ENCODE peak calls at places on chromosomes 6 and 20, in four cellular contexts. A is IMR-90, O is K562, W is A549. N is an unnamed sample.

GRCh38 chr6:149233056-149233715 is 84.3 kb upstream of the TAB2 start:
- DNase-seq in W (peak; percentile 83), A (peak; percentile 93), O (peak; percentile 23), N (peak; percentile 63)

GRCh38 chr20:23125159-23125558 is 39.0 kb upstream of the CD93 start:
- DNase-seq in A (no peak), W (no peak), O (no peak), N (no peak)

GRCh38 chr6:55993418-55993817 is 118.0 kb upstream of the BMP5 start:
- DNase-seq in A (no peak), W (no peak), O (no peak), N (no peak)

GRCh38 chr6:25582101-25582500 is 69.9 kb upstream of the SCGN start:
- DNase-seq in W (no peak), A (no peak), O (no peak), N (no peak)

GRCh38 chr6:135567375-135568083 is 70.0 kb upstream of the AHI1 start:
- DNase-seq in A (no peak), W (no peak), O (no peak), N (no peak)

GRCh38 chr6:151044465-151045441 is 179.3 kb downstream of the MTHFD1L start:
- DNase-seq in O (no peak), W (peak; percentile 49), A (peak; percentile 93), N (peak; percentile 93)

GRCh38 chr6:146289816-146290588 is 253.6 kb upstream of the RAB32 start:
- DNase-seq in O (no peak), W (no peak), A (peak; percentile 52), N (no peak)

GRCh38 chr20:4985658-4986057 is 15.7 kb downstream of the SLC23A2 start:
- DNase-seq in A (peak; percentile 33), O (no peak), W (no peak), N (no peak)

GRCh38 chr6:73566954-73567591 is 46.2 kb upstream of the EEF1A1 start:
- DNase-seq in A (peak; percentile 35), W (peak; percentile 74), O (peak; percentile 39), N (peak; percentile 96)

GRCh38 chr6:36542041-36542440 is 5.2 kb downstream of the STK38 start:
- DNase-seq in W (no peak), O (no peak), A (peak; percentile 29), N (no peak)

GRCh38 chr20:50695144-50695872 is 4.0 kb upstream of the RIPOR3 start:
- DNase-seq in O (no peak), W (no peak), A (no peak), N (no peak)

GRCh38 chr6:154500769-154501171 is 9.7 kb downstream of the CNKSR3 start:
- DNase-seq in A (no peak), W (no peak), O (peak; percentile 62), N (peak; percentile 66)

GRCh38 chr20:21241400-21241799 is 61.7 kb upstream of the XRN2 start:
- DNase-seq in W (no peak), O (no peak), A (no peak), N (no peak)

GRCh38 chr6:118864330-118865166 is 29.4 kb upstream of the ASF1A start:
- DNase-seq in O (no peak), W (no peak), A (no peak), N (no peak)

GRCh38 chr6:113052513-113052912 is 705.4 kb downstream of the RFPL4B start:
- DNase-seq in W (no peak), O (no peak), A (no peak), N (no peak)

GRCh38 chr20:50019466-50020256 is 36.9 kb downstream of the SNAI1 start:
- DNase-seq in O (no peak), A (no peak), W (no peak), N (no peak)

DNA sequence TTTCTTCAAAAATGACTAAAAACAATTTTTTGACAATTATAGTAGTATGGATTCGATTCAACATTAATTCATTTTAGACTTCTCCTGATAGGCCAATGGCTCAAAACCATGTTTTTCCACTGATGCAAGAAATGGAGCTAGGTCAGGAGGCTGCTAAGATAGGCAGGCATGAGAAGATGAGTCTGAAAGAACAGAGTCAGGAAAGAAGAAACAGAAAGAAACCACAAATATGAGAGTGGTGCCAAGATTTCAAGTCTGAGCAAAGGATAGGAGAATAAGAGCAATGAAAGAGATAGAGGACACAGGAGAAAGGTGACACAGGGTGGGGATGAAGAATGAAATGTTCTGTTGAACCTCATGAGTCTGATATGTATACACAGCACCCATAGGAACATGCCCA is 112.2 kb downstream of the TASP1 start:
- DNase-seq in W (no peak), O (no peak), A (peak; percentile 29), N (no peak)
- TF ChIP-seq MAZ in W (no peak), O (no peak), A (no peak), N (no peak)

GRCh38 chr20:35443003-35443402 is 5.0 kb upstream of the GDF5 start:
- DNase-seq in W (no peak), O (no peak), A (peak; percentile 83), N (no peak)
- TF ChIP-seq MAZ in W (no peak), O (no peak), A (no peak), N (no peak)

GRCh38 chr20:62706857-62707256 is 1.8 kb upstream of the NTSR1 start:
- DNase-seq in W (no peak), A (no peak), O (no peak), N (no peak)

GRCh38 chr20:62707981-62708521 is 585 bp upstream of the NTSR1 start:
- DNase-seq in A (no peak), W (peak; percentile 68), O (no peak), N (no peak)

GRCh38 chr20:62708591-62709536 is at the start of gene NTSR1:
- DNase-seq in W (no peak), A (no peak), O (no peak), N (no peak)

GRCh38 chr20:62706344-62706743 is 2.3 kb upstream of the NTSR1 start:
- DNase-seq in O (no peak), A (no peak), W (no peak), N (no peak)

DNA sequence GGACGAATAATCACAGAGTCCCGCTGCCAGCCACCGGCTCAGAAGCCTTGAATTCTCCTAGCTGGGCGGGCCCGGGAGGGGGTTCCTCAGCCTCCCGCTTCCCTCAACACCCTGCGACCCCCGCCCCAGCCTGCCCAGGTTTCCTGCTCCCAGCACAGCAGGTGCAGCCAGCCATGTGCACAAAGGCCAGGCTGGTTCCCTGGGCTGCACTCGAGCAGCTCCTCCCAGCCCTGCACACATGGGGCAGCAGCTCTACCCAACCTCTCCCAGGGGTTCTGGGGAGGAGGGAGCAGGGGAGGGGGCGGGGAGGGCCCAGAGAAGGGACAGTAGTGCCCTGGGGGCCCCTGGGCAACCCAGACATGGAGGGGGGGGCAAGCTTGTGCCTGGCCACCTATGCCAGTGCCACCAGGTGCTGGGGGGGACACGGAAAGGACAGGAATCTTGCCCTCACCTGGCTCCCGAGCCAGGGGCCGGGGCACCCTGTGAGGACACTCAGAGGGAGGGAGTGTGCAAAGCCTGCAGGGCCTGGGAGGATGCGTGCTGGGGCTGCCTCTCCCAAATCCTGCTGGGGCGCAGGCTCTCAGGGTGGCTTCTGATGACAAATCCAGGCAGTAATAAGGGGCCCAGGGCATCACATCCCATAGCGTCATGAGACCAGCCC is 1.2 kb upstream of the NTSR1 start:
- DNase-seq in W (no peak), A (no peak), O (no peak), N (no peak)
- TF ChIP-seq MAZ in W (no peak), A (no peak), O (no peak), N (no peak)

DNA sequence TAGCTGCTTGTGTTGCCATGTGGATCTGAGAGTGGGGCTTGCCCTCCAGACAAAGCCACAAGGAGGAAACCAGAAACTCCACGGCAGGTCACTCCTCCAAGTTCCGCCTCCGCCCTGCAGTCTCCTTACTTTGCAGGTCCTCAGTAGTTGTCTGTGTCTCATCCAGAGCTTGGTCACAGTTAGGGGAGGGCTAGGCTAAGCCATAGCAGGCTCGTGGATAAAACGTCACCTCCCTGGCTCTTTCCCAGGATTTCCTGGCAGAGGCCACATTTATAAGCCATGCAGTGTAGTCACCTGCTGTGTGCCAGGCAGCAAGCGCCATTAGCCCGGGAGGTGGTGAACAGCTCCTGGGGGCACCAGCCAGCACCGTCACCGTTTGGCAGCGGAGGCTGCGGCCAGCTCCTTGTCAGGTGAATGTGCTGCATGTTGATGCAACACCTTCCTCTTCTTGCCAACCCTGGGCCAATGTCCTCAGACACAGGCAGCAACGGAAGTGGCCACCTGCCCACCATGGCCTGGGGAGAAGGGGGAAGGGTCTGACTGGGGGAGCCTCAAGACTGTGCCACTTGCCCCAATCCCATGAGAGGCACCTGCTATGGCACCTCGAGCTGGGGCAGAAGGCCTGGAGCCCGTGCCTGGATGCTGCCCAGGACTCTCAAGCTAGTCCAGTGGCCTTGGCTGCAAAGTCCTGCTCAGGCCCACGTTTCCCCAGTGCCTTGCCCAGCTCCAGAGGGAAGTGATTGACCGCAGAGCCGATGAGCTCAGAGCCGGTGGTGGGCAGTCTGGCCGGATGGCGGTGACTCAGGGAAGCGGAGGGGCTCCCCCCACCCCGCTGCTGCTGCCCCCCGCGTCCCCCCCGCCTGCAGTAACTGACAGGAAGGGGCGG is 39.0 kb upstream of the SLCO4A1 start:
- DNase-seq in O (no peak), A (peak; percentile 47), W (no peak), N (no peak)
- TF ChIP-seq MAZ in O (no peak), A (no peak), W (no peak), N (no peak)

GRCh38 chr6:44776344-44776743 is 388.8 kb downstream of the CDC5L start:
- DNase-seq in O (no peak), W (no peak), A (no peak), N (no peak)

GRCh38 chr6:44782198-44782597 is 394.7 kb downstream of the CDC5L start:
- DNase-seq in W (no peak), A (no peak), O (no peak), N (no peak)

GRCh38 chr6:44778513-44778912 is 391.0 kb downstream of the CDC5L start:
- DNase-seq in W (no peak), A (no peak), O (no peak), N (no peak)

GRCh38 chr6:44779130-44779826 is 391.8 kb downstream of the CDC5L start:
- DNase-seq in O (no peak), W (no peak), A (no peak), N (no peak)

GRCh38 chr6:44780161-44780560 is 392.7 kb downstream of the CDC5L start:
- DNase-seq in O (no peak), A (no peak), W (no peak), N (no peak)
- TF ChIP-seq MAZ in O (no peak), A (no peak), W (no peak), N (no peak)

DNA sequence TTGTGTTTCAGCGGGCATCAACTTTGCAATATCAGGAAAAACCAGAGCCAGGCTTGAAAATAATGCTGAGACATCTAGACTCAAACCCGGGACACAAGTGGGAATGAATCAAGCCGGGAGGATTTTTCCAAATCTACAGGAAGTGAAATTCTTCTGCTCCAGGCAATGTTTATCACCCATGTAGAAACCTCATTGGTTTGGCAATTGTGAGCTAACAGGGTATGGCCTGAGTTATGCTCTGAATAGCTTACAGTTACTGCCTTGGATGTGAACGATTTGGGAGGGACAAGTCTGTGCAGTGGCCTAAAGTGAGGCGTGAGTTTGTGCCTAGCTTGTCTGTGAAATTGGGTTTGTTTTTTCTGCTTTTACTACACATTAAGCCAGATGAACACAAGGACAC is 87.4 kb downstream of the PCSK2 start:
- DNase-seq in O (no peak), A (no peak), W (no peak), N (no peak)
- TF ChIP-seq MAZ in O (no peak), A (no peak), W (no peak), N (no peak)